ENCODE peak calls at places on chromosomes 5 and 9, in four cellular contexts. One of them, this sample, is unnamed.

GRCh38 chr9:114050646-114051045 is 27.5 kb downstream of the AMBP start:
- DNase-seq in neural progenitor cell: no peak
- DNase-seq in cardiac fibroblast: no peak
- DNase-seq in CD8-positive, alpha-beta T cell: no peak
- DNase-seq in this sample: no peak

GRCh38 chr5:172868924-172869565 is 35.0 kb downstream of the ERGIC1 start:
- DNase-seq in neural progenitor cell: no peak
- DNase-seq in cardiac fibroblast: peak
- DNase-seq in CD8-positive, alpha-beta T cell: no peak
- DNase-seq in this sample: peak

GRCh38 chr5:134051305-134051704 is 46.5 kb upstream of the VDAC1 start:
- DNase-seq in neural progenitor cell: no peak
- DNase-seq in cardiac fibroblast: no peak
- DNase-seq in CD8-positive, alpha-beta T cell: no peak
- DNase-seq in this sample: no peak

GRCh38 chr5:160507181-160507811 is 85.6 kb downstream of the PTTG1 start:
- DNase-seq in neural progenitor cell: no peak
- DNase-seq in cardiac fibroblast: peak
- DNase-seq in CD8-positive, alpha-beta T cell: no peak
- DNase-seq in this sample: no peak

GRCh38 chr9:70079364-70080103 is 35.9 kb downstream of the MAMDC2 start:
- DNase-seq in neural progenitor cell: no peak
- DNase-seq in cardiac fibroblast: peak
- DNase-seq in CD8-positive, alpha-beta T cell: no peak
- DNase-seq in this sample: no peak

GRCh38 chr5:65722575-65723424 is 795 bp downstream of the NLN start:
- DNase-seq in neural progenitor cell: peak
- DNase-seq in cardiac fibroblast: peak
- DNase-seq in CD8-positive, alpha-beta T cell: no peak
- DNase-seq in this sample: peak

GRCh38 chr9:15849871-15850270 is 297.0 kb downstream of the CCDC171 start:
- DNase-seq in neural progenitor cell: no peak
- DNase-seq in cardiac fibroblast: no peak
- DNase-seq in CD8-positive, alpha-beta T cell: no peak
- DNase-seq in this sample: no peak

GRCh38 chr9:38163518-38163917 is 94.5 kb upstream of the SHB start:
- DNase-seq in neural progenitor cell: no peak
- DNase-seq in cardiac fibroblast: no peak
- DNase-seq in CD8-positive, alpha-beta T cell: no peak
- DNase-seq in this sample: no peak

GRCh38 chr9:127519301-127520166 is 68.2 kb downstream of the LRSAM1 start:
- DNase-seq in neural progenitor cell: no peak
- DNase-seq in cardiac fibroblast: peak
- DNase-seq in CD8-positive, alpha-beta T cell: no peak
- DNase-seq in this sample: peak

GRCh38 chr5:94218374-94218773 is 400.0 kb downstream of the KIAA0825 start:
- DNase-seq in neural progenitor cell: no peak
- DNase-seq in cardiac fibroblast: peak
- DNase-seq in CD8-positive, alpha-beta T cell: no peak
- DNase-seq in this sample: peak

GRCh38 chr9:136543830-136544548 is 1.9 kb downstream of the NOTCH1 start:
- DNase-seq in neural progenitor cell: no peak
- DNase-seq in cardiac fibroblast: peak
- DNase-seq in CD8-positive, alpha-beta T cell: no peak
- DNase-seq in this sample: no peak

GRCh38 chr5:172421020-172421419 is 33.3 kb downstream of the SH3PXD2B start:
- DNase-seq in neural progenitor cell: no peak
- DNase-seq in cardiac fibroblast: no peak
- DNase-seq in CD8-positive, alpha-beta T cell: no peak
- DNase-seq in this sample: no peak

GRCh38 chr9:82132024-82132423 is 143.5 kb downstream of the SPATA31D1 start:
- DNase-seq in neural progenitor cell: no peak
- DNase-seq in cardiac fibroblast: no peak
- DNase-seq in CD8-positive, alpha-beta T cell: no peak
- DNase-seq in this sample: no peak

DNA sequence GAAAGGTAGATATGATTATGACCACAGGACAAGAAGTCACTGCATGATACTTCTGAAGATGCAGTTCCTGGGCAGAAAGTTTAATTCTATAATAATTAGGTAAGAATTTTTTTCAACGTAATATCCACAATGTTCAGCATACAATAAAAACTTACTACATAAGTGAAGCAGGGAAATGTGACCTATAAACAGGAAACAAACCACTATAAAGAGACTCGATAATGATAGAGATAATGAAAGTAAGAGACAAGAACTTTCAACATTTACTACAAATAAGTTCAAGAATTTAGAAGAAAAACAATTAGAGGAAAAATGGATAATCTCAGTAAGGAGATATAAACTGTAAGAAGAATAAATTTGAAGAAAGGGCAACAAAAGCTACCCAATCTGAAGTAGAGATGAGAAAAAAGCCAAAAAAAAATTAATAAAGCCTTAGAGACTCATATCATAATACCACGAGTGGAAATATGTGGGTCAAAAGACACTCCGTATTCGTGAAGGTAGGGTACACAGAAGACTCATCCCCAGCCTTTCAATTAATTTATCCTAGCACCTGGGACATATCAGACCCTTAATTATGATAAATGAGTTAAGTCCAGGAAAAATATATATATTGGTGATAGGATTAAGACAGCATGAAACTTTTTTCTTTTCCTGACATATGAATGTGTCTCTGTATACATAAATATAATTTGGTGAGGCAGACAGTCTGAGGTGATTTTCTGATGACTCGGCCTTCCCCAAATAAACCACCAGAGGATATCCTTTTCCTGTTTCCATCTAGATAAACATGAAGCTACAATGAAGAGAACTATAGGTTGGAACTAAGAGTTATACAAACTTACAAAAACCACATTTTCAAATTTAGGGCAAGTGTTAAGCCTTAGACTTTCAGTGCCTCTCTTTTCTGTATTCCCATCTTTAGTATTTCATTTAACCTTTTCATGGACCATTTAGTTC is 120.4 kb downstream of the RAPGEF6 start:
- DNase-seq in neural progenitor cell: no peak
- DNase-seq in cardiac fibroblast: peak
- DNase-seq in CD8-positive, alpha-beta T cell: no peak
- DNase-seq in this sample: no peak
- H3K4me3 ChIP-seq in neural progenitor cell: no peak
- H3K4me3 ChIP-seq in cardiac fibroblast: no peak
- H3K4me3 ChIP-seq in CD8-positive, alpha-beta T cell: peak
- H3K4me3 ChIP-seq in this sample: no peak

DNA sequence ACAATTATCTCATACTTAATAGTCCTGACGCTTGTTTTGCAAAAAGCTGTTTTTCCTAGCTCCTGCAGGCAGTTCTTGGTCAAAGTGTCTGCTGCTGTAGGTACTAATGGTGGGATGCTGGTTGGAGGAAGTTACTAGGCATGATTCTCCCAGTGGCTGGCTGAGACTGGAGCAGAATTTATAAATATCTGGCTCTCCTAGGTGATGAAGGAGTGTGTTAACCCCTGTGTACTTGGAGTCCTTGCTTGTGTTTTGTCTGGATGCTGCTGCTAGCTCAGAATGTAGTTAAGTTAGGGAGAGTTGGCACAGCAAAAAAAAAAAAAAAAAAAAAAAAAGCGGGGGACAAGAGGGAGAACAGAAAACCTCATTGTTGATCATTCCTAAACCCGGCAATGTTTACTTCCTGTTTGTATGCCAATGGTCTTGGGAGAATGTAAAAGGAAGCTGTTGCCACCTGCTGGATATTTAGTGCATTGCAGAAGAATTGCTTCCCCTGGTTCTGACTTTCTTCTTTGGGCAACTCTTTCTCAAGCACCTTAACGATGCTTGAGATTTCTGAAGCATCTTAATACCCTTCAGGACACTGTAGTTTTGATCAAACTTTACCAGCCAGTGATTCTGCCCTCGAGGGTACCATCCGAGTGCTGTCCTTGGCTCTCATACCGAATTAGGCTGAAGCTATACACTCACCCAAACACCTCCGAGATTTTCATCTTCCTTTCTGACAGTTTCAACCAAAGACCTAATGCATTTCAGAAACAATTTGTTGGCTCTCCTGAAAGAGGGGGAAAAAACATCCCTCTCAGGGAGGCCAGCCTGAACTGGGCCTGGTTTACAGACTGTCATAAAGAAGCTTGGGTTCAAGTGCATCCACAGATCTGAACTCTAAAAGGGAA is 71.7 kb upstream of the WWC1 start:
- DNase-seq in neural progenitor cell: peak
- DNase-seq in cardiac fibroblast: peak
- DNase-seq in CD8-positive, alpha-beta T cell: no peak
- DNase-seq in this sample: peak
- H3K4me3 ChIP-seq in neural progenitor cell: no peak
- H3K4me3 ChIP-seq in cardiac fibroblast: no peak
- H3K4me3 ChIP-seq in CD8-positive, alpha-beta T cell: no peak
- H3K4me3 ChIP-seq in this sample: peak

GRCh38 chr5:175059687-175060194 is 335.4 kb downstream of the MSX2 start:
- DNase-seq in neural progenitor cell: peak
- DNase-seq in cardiac fibroblast: no peak
- DNase-seq in CD8-positive, alpha-beta T cell: no peak
- DNase-seq in this sample: no peak
- H3K4me3 ChIP-seq in neural progenitor cell: peak
- H3K4me3 ChIP-seq in cardiac fibroblast: no peak
- H3K4me3 ChIP-seq in CD8-positive, alpha-beta T cell: peak
- H3K4me3 ChIP-seq in this sample: no peak

DNA sequence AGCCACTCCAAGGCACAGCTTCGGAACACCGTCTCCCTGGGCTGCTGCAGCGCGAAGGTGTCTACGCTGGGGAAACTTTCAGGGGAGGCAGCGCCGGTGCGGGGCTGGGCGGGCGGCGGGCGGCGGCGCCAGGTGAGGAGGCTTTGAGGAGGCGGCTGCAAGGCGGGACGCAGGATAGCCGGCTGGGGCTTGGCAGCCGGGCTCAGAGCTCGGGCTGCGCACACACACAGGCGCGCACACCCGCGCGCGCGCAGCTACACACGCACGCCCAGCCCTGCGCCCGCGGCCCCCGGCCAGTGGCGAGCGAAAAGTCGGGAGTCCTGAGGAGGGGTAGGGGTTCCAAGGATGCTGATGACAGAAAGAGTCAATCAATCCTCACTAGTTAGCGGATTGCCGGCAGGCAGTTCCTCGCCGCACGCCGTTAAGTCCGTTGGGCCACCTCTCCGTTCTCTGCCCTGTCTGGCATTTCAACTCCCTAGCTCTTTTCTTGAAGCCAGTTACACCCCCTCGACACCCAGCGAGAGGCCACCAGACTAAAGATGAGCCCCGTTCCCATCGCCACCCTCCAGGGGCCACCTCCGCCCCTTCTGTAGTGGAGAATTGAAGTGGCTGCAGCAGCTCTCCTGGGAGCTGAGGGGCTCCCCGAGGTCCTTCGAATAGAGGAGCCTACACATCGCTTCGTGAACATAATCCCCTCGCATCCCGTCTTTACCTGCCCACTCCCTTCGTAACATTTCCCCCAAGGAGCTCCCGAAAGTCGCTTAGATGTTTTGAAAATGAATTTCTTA is 1640.3 kb upstream of the C9orf72 start:
- DNase-seq in neural progenitor cell: peak
- DNase-seq in cardiac fibroblast: no peak
- DNase-seq in CD8-positive, alpha-beta T cell: no peak
- DNase-seq in this sample: no peak
- H3K4me3 ChIP-seq in neural progenitor cell: peak
- H3K4me3 ChIP-seq in cardiac fibroblast: peak
- H3K4me3 ChIP-seq in CD8-positive, alpha-beta T cell: no peak
- H3K4me3 ChIP-seq in this sample: peak

GRCh38 chr5:11258001-11258400 is 497.0 kb upstream of the DAP start:
- DNase-seq in neural progenitor cell: no peak
- DNase-seq in cardiac fibroblast: no peak
- DNase-seq in CD8-positive, alpha-beta T cell: no peak
- DNase-seq in this sample: no peak

DNA sequence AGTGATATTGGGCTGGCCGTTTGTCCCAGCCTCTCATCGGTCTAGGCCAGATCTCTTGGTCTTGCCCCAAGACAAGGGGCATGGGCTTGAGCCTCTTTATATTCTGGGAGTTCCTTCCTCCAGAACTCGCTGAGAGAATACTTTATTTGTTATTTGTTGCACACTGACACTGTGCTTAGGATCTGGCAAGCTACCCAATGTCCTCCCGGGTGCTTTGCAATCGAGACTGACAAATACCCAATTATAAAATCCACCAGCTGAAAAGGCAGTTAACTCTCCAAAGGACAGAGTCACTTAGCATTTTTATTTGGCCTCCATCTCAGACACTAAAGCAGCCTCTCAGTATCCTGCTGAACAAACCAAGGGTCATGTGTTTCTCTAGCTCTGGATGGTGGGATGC is 500.2 kb upstream of the DAP start:
- DNase-seq in neural progenitor cell: no peak
- DNase-seq in cardiac fibroblast: no peak
- DNase-seq in CD8-positive, alpha-beta T cell: no peak
- DNase-seq in this sample: no peak
- H3K4me3 ChIP-seq in neural progenitor cell: no peak
- H3K4me3 ChIP-seq in cardiac fibroblast: no peak
- H3K4me3 ChIP-seq in CD8-positive, alpha-beta T cell: no peak
- H3K4me3 ChIP-seq in this sample: no peak

DNA sequence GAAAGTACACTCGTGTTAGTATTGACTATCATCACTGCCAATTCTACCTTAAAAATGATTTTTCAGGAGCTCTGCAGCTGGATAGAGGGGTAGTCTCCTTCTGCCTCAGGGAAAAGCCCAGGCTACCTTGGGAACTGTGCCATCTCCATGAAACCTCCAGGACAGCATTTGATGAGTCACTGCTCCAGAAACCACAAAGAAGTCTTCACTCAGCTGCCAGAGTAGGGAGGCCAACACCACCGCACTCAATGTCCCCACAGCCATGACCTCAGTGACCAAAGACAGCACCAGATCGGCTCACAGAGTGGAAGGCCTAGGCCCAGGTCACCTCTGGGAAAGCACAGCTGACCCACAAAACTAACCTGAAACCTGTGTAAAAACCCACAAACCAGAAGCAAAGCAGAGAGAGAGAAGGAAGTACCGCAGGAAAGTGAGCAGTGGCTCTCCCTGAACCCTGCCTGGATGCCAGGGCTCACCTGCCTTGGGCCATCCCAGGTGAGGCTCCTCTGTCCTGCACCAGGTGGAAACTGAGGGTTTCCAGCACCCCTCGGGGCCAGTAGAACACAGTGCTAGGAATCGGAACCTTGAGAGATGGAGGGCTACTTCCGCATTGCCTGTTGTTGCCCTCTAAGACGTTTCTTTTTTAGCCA is 30.0 kb downstream of the S1PR3 start:
- DNase-seq in neural progenitor cell: no peak
- DNase-seq in cardiac fibroblast: peak
- DNase-seq in CD8-positive, alpha-beta T cell: no peak
- DNase-seq in this sample: peak
- H3K4me3 ChIP-seq in neural progenitor cell: no peak
- H3K4me3 ChIP-seq in cardiac fibroblast: no peak
- H3K4me3 ChIP-seq in CD8-positive, alpha-beta T cell: no peak
- H3K4me3 ChIP-seq in this sample: no peak

This sample was measured in skeletal muscle cell.